ENCODE peak calls at places on chromosomes 3 and 15, in nine cellular contexts. S is sigmoid colon, E is testis, J is A549, W is pancreas, H is right atrium auricular region, O is Peyer's patch, T is psoas muscle, F is left lung. A is an unnamed sample.

GRCh38 chr3:190424478-190425439 is 24.9 kb downstream of the TMEM207 start:
- DNase-seq in F (peak; percentile 36), E (peak; percentile 58), O (no peak), H (no peak), J (peak; percentile 21), T (peak; percentile 62), S (no peak), W (peak; percentile 67), A (peak; percentile 24)

GRCh38 chr15:40493089-40493840 is 22.5 kb downstream of the CHST14 start:
- DNase-seq in S (no peak), H (no peak), E (no peak), F (no peak), W (no peak), T (no peak), O (no peak), J (no peak), A (no peak)

GRCh38 chr15:84910928-84911623 is 26.6 kb downstream of the SLC28A1 start:
- DNase-seq in S (no peak), E (no peak), J (no peak), H (no peak), W (no peak), O (no peak), F (no peak), T (peak; percentile 59), A (no peak)

GRCh38 chr3:38763569-38763968 is 52.4 kb downstream of the SCN10A start:
- DNase-seq in W (no peak), S (no peak), H (no peak), E (no peak), J (no peak), T (no peak), O (no peak), F (no peak), A (no peak)

GRCh38 chr15:89855948-89856347 is 37.8 kb downstream of the AP3S2 start:
- DNase-seq in S (no peak), T (no peak), F (no peak), W (no peak), H (no peak), O (no peak), E (no peak), J (no peak), A (no peak)

GRCh38 chr15:66842710-66843441 is 140.8 kb downstream of the SMAD6 start:
- DNase-seq in O (peak; percentile 84), J (peak; percentile 81), T (peak; percentile 89), W (peak; percentile 87), F (peak; percentile 81), H (peak; percentile 93), S (peak; percentile 91), E (peak; percentile 72), A (peak; percentile 80)

GRCh38 chr15:49953421-49953820 is 165.6 kb downstream of the ATP8B4 start:
- DNase-seq in H (no peak), J (no peak), S (no peak), O (no peak), W (no peak), T (no peak), E (no peak), F (no peak), A (no peak)

GRCh38 chr15:60555814-60556213 is 76.9 kb upstream of the ICE2 start:
- DNase-seq in O (no peak), E (no peak), S (no peak), F (no peak), J (no peak), H (no peak), T (no peak), W (no peak), A (no peak)

GRCh38 chr3:149473314-149473990 is 1.0 kb upstream of the TM4SF4 start:
- DNase-seq in O (peak; percentile 56), T (peak; percentile 78), S (no peak), E (no peak), W (no peak), H (no peak), J (peak; percentile 87), F (peak; percentile 79), A (no peak)

GRCh38 chr3:127005864-127006500 is 23.1 kb downstream of the PLXNA1 start:
- DNase-seq in T (no peak), E (no peak), S (no peak), F (no peak), J (no peak), W (no peak), O (no peak), H (no peak), A (no peak)

GRCh38 chr3:112637700-112638099 is 3.2 kb downstream of the CCDC80 start:
- DNase-seq in J (no peak), H (no peak), W (no peak), O (no peak), E (no peak), S (peak; percentile 85), T (no peak), F (no peak), A (no peak)

GRCh38 chr3:167148121-167148520 is 232.0 kb downstream of the ZBBX start:
- DNase-seq in J (no peak), F (no peak), T (no peak), O (no peak), H (no peak), E (no peak), W (no peak), S (no peak), A (no peak)

GRCh38 chr15:84934942-84935729 is 46.5 kb upstream of the PDE8A start:
- DNase-seq in S (peak; percentile 53), J (no peak), T (no peak), O (no peak), H (no peak), W (no peak), E (no peak), F (no peak), A (no peak)

GRCh38 chr15:55170361-55170760 is 26.4 kb downstream of the RSL24D1 start:
- DNase-seq in S (no peak), H (no peak), E (no peak), W (no peak), O (no peak), J (no peak), F (no peak), T (no peak), A (no peak)

DNA sequence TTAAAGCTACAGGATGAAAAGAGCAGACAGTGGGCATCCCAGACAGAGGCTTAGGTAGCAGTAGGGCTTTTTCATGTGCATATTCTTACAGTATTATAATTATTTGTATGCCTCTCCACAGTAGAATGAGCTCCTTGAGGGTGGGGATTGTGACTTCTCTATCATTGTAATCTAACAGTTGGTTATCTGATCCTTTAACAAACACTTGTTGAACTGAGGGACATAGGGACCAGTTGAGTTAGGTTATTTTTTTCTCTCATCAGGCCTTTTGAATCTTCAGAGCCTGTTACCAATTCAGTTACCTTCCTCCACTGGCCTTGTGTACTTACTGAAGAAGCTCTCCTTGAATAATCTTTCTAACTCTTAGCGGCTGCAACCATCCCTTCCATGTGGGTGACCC is 1.2 kb downstream of the LSM3 start:
- DNase-seq in T (no peak), W (no peak), H (no peak), F (no peak), J (no peak), E (no peak), O (no peak), S (no peak), A (no peak)
- H3K4me1 ChIP-seq in T (peaks cover 18% of the 10 kb centered on the region), W (peaks cover 29% of the 10 kb centered on the region), H (no peaks in the 10 kb centered on the region), F (peaks cover 10% of the 10 kb centered on the region), J (peaks cover 33% of the 10 kb centered on the region), E (peaks cover 14% of the 10 kb centered on the region), O (no peaks in the 10 kb centered on the region), S (peaks cover 32% of the 10 kb centered on the region), A (peaks cover 47% of the 10 kb centered on the region)

GRCh38 chr15:38685686-38686339 is 121.2 kb upstream of the RASGRP1 start:
- DNase-seq in T (no peak), S (no peak), O (no peak), E (no peak), H (no peak), F (no peak), W (no peak), J (no peak), A (no peak)
- H3K27ac ChIP-seq in T (no peak overlapping the region), S (no peak overlapping the region), O (no peak overlapping the region), E (no peak overlapping the region), H (no peak overlapping the region), F (no peak overlapping the region), W (no peak overlapping the region), J (no peak overlapping the region), A (no peak overlapping the region)

DNA sequence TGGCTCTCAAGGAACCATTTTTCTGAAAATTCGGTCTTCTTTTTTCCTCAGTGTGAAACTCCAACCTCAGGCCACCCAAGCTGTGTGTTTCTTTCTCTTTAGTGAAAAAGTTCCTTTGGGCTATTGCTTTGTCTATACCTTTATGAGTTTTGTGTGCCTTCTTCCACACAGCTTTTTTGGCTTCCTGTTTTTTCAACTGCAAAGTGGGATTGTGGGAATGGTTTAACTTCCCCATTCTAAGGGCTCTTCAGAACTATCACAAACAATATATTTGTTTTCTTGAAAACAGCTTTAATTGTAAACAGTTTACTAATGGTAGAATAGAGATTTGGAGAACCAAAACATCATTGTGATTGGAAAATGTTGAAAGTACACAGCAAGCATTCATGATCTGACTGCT is 10.4 kb downstream of the SYN2 start:
- DNase-seq in W (no peak), H (no peak), J (no peak), T (no peak), E (no peak), F (no peak), O (no peak), S (no peak), A (no peak)
- H3K4me1 ChIP-seq in W (no peaks in the 10 kb centered on the region), H (no peaks in the 10 kb centered on the region), J (no peaks in the 10 kb centered on the region), T (no peaks in the 10 kb centered on the region), E (no peaks in the 10 kb centered on the region), F (no peaks in the 10 kb centered on the region), O (no peaks in the 10 kb centered on the region), S (no peaks in the 10 kb centered on the region), A (no peaks in the 10 kb centered on the region)

GRCh38 chr15:63339006-63339766 is 42.5 kb downstream of the CA12 start:
- DNase-seq in W (no peak), S (no peak), J (no peak), F (no peak), T (no peak), H (no peak), E (no peak), O (no peak), A (no peak)
- H3K27ac ChIP-seq in W (no peak overlapping the region), S (no peak overlapping the region), J (no peak overlapping the region), F (no peak overlapping the region), T (no peak overlapping the region), H (no peak overlapping the region), E (no peak overlapping the region), O (no peak overlapping the region), A (no peak overlapping the region)

GRCh38 chr3:114418724-114419543 is 125.1 kb downstream of the TIGIT start:
- DNase-seq in O (no peak), F (no peak), S (no peak), W (no peak), J (peak; percentile 33), E (no peak), H (no peak), T (no peak), A (no peak)

GRCh38 chr3:114428173-114428606 is 134.4 kb downstream of the TIGIT start:
- DNase-seq in O (no peak), J (no peak), F (no peak), E (no peak), H (no peak), W (no peak), S (no peak), T (no peak), A (no peak)

GRCh38 chr3:114420072-114420471 is 126.2 kb downstream of the TIGIT start:
- DNase-seq in E (no peak), T (no peak), S (no peak), W (no peak), H (no peak), F (no peak), J (no peak), O (no peak), A (no peak)

GRCh38 chr3:114427407-114428172 is 133.8 kb downstream of the TIGIT start:
- DNase-seq in W (no peak), E (no peak), S (no peak), J (no peak), O (no peak), T (no peak), F (no peak), H (no peak), A (no peak)

GRCh38 chr3:114424337-114424736 is 130.5 kb downstream of the TIGIT start:
- DNase-seq in O (no peak), W (no peak), T (no peak), S (no peak), J (no peak), H (no peak), F (no peak), E (no peak), A (no peak)
- H3K4me1 ChIP-seq in O (no peaks in the 10 kb centered on the region), W (peaks cover 4% of the 10 kb centered on the region), T (peaks cover 18% of the 10 kb centered on the region), S (peaks cover 13% of the 10 kb centered on the region), J (no peaks in the 10 kb centered on the region), H (no peaks in the 10 kb centered on the region), F (no peaks in the 10 kb centered on the region), E (peaks cover 6% of the 10 kb centered on the region), A (peaks cover 20% of the 10 kb centered on the region)